ENCODE peak calls at places on chromosome 5, in six cellular contexts. Y is SK-N-SH, R is K562, T is HepG2, O is GM12878, F is H1. L is an unnamed sample.

GRCh38 chr5:143543358-143544255 is 140.1 kb upstream of the NR3C1 start:
- DNase-seq in Y (no peak), R (no peak), T (peak; percentile 57), O (no peak), F (no peak), L (no peak)

GRCh38 chr5:115471674-115472073 is 72.9 kb downstream of the FEM1C start:
- DNase-seq in Y (no peak), R (no peak), T (no peak), O (no peak), F (no peak), L (no peak)

GRCh38 chr5:15499528-15500325 is at the start of gene FBXL7:
- DNase-seq in Y (peak; percentile 90), R (no peak), T (peak; percentile 4), O (no peak), F (peak; percentile 58), L (no peak)

GRCh38 chr5:14251733-14252132 is 108.6 kb downstream of the TRIO start:
- DNase-seq in Y (no peak), R (no peak), T (no peak), O (no peak), F (no peak), L (no peak)

GRCh38 chr5:31470608-31471007 is 61.3 kb downstream of the DROSHA start:
- DNase-seq in Y (no peak), R (peak; percentile 72), T (no peak), O (no peak), F (no peak), L (no peak)

GRCh38 chr5:140246378-140247122 is 56.4 kb downstream of the PFDN1 start:
- DNase-seq in Y (peak; percentile 37), R (no peak), T (no peak), O (no peak), F (no peak), L (no peak)

GRCh38 chr5:72817076-72817476 is 615 bp downstream of the TNPO1 start:
- DNase-seq in Y (peak; percentile 67), R (no peak), T (peak; percentile 3), O (no peak), F (no peak), L (no peak)

GRCh38 chr5:141845371-141845821 is 32.8 kb downstream of the PCDH1 start:
- DNase-seq in Y (peak; percentile 52), R (peak; percentile 74), T (no peak), O (no peak), F (no peak), L (no peak)

GRCh38 chr5:1090538-1090937 is 21.3 kb downstream of the SLC12A7 start:
- DNase-seq in Y (no peak), R (no peak), T (no peak), O (no peak), F (no peak), L (no peak)

GRCh38 chr5:161230222-161230621 is 316.3 kb downstream of the GABRB2 start:
- DNase-seq in Y (no peak), R (no peak), T (no peak), O (no peak), F (no peak), L (no peak)

GRCh38 chr5:73242741-73243140 is 69.7 kb downstream of the TMEM174 start:
- DNase-seq in Y (no peak), R (no peak), T (no peak), O (no peak), F (no peak), L (no peak)

GRCh38 chr5:159103086-159103485 is 3.4 kb upstream of the EBF1 start:
- DNase-seq in Y (no peak), R (no peak), T (no peak), O (no peak), F (no peak), L (no peak)

GRCh38 chr5:159106193-159106568 is 6.5 kb upstream of the EBF1 start:
- DNase-seq in Y (no peak), R (no peak), T (no peak), O (no peak), F (no peak), L (no peak)

GRCh38 chr5:159104058-159104651 is 4.4 kb upstream of the EBF1 start:
- DNase-seq in Y (no peak), R (peak; percentile 23), T (no peak), O (no peak), F (no peak), L (no peak)

GRCh38 chr5:159105318-159106053 is 5.8 kb upstream of the EBF1 start:
- DNase-seq in Y (no peak), R (no peak), T (no peak), O (no peak), F (no peak), L (no peak)

DNA sequence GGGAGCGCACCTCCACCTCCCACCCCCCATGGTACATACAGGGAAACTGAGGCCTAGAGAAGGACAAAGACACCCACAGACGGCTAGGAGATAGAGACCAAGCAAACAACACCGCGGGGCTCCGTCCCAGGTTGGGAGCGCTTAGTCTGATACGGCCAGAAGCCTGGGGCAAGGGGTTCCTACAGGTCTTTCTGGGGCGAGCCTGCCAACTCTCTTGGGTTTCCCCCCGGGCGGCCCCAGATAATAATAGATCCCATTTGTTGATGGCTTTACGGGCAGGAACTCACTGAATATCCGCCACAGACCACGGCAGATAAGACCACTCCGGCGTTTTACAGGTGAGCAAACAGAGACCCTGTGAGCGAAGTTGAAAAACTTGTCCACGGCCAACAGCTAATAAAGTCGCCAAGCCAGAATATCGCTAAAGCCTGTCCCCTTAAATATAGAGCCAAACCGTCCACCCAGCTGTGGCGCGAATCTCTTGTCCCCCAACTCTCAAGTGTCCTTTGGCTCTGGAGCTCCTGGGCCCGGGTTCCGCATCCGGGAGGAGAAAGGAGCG is 5.1 kb upstream of the EBF1 start:
- DNase-seq in Y (no peak), R (no peak), T (no peak), O (no peak), F (no peak), L (no peak)
- H3K27me3 ChIP-seq in Y (peaks cover 18% of the 10 kb centered on the region), R (peaks cover 15% of the 10 kb centered on the region), T (peaks cover 39% of the 10 kb centered on the region), O (no peaks in the 10 kb centered on the region), F (peaks cover 66% of the 10 kb centered on the region), L (peaks cover 55% of the 10 kb centered on the region)

GRCh38 chr5:134124289-134125194 is 10.1 kb downstream of the TCF7 start:
- DNase-seq in Y (no peak), R (no peak), T (no peak), O (no peak), F (no peak), L (no peak)

GRCh38 chr5:134127988-134128647 is 13.6 kb downstream of the TCF7 start:
- DNase-seq in Y (no peak), R (no peak), T (no peak), O (no peak), F (no peak), L (no peak)

GRCh38 chr5:134123360-134123759 is 8.9 kb downstream of the TCF7 start:
- DNase-seq in Y (no peak), R (no peak), T (no peak), O (no peak), F (no peak), L (no peak)

GRCh38 chr5:134127376-134127861 is 12.9 kb downstream of the TCF7 start:
- DNase-seq in Y (no peak), R (no peak), T (no peak), O (peak; percentile 79), F (no peak), L (no peak)

GRCh38 chr5:134125195-134126015 is 10.9 kb downstream of the TCF7 start:
- DNase-seq in Y (peak; percentile 82), R (no peak), T (no peak), O (no peak), F (no peak), L (no peak)
- TF ChIP-seq GABPA in Y (no peak), R (no peak), T (no peak), O (no peak), F (no peak), L (no peak)

DNA sequence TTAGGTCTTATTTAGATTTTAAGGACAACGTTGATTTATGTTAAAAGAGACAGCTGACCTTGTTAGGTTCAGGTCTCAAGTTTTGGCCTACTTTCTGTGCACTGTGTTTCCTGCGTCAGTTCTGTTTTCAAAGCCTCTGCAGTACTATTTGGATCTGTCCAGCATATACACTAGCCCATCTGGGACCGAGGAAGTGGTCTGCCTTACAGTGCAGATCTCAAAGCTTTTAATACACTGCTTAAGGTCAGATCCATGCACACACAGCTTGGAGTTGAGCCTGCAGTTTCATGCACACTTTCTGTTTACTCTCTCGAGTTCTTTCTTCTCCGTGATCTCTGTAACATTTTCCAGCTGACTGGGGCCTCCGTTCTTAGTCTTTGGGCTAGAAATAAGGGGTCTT is 24.1 kb downstream of the CARTPT start:
- DNase-seq in Y (no peak), R (no peak), T (no peak), O (no peak), F (no peak), L (no peak)
- H3K27me3 ChIP-seq in Y (no peaks in the 10 kb centered on the region), R (no peaks in the 10 kb centered on the region), T (no peaks in the 10 kb centered on the region), O (no peaks in the 10 kb centered on the region), F (no peaks in the 10 kb centered on the region), L (no peaks in the 10 kb centered on the region)

DNA sequence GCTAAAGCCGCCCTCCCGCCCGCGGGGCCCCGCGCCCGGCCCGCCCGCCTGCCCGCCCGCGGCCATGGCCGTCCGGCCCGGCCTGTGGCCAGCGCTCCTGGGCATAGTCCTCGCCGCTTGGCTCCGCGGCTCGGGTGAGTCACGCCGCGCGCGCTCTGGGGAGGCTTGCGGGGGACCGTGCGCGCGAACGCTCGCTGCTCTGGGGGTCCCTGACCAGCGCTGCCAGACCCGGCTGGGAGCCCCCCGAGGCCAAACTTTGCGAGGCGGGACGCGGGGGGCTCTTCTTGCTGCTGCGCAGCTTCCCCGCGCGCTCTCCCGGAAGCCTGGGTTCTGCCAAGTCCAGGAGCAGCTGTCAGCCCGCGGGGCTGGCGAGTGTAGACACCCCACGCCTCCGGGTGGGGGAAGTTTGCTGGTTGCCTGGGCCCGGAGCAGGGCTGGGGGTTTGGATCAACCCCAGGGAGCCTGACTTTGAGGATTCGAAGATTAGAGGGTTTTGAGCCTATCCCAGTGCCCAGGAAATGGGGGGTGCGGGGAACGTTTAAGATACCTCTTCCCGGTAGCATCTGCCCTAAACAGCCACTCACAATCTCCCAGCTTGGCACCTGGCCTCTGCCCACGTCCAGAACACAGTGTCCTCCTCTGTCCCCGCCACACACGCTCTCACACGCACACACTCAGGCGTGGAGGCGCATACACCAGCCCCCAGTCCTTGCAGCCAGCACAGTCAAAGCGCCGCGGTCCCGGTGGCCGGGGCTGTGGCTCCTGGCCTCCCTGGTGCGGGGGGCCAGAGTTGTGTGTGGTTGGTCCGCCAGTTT is 535 bp downstream of the UNC5A start:
- DNase-seq in Y (peak; percentile 65), R (no peak), T (no peak), O (no peak), F (no peak), L (no peak)
- TF ChIP-seq GABPA in Y (no peak), R (no peak), T (no peak), O (no peak), F (no peak), L (no peak)

DNA sequence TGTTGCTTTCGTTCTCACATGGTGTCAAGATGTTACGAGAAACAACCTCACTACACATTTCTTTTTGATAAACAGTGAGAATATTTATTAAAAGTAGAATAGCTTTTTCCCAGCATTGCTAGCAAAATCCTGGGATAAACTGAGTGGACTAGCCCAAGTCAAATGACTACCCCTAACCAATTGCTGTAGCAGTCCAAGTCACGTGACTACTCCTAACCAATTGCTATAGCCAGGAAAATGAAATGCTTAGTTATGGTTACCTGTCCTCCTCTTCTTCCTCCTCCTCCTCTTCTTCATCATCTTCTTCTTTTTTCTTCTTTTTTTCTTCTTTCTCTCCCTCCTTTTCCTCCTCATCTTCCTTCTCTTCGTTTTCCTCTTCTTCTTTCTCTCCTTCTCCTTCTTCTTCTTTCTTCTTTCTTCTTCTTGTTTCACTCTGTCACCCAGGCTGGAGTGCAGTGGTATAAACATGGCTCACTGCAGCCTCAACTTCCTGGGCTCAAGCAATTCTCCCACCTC is 85.4 kb downstream of the PDE8B start:
- DNase-seq in Y (no peak), R (no peak), T (no peak), O (no peak), F (no peak), L (no peak)
- H3K27me3 ChIP-seq in Y (no peaks in the 10 kb centered on the region), R (peaks cover 4% of the 10 kb centered on the region), T (no peaks in the 10 kb centered on the region), O (no peaks in the 10 kb centered on the region), F (no peaks in the 10 kb centered on the region), L (no peaks in the 10 kb centered on the region)

L was measured in HL-60.